ENCODE peak calls at places on chromosome 5, in eight cellular contexts. C is smooth muscle cell of the brain vasculature; J is SHP77; I is GM23248; M is adrenal gland; K is GM03348; B is stimulated activated naive CD8-positive, alpha-beta T cell treated with anti-CD3 and anti-CD28 coated beads, Interleukin-15, amount 100 ng/mL, for 72 hours; P is cardiac fibroblast. G is an unnamed sample.

GRCh38 chr5:88823201-88823600 is 59.8 kb downstream of the MEF2C start:
- DNase-seq in C (no peak), J (no peak), I (no peak), M (no peak), K (no peak), B (no peak), P (no peak), G (no peak)

GRCh38 chr5:52668544-52669185 is 119.1 kb upstream of the ITGA1 start:
- DNase-seq in C (no peak), J (peak), I (no peak), M (no peak), K (no peak), B (no peak), P (no peak), G (peak)

GRCh38 chr5:106412606-106413005 is 1258.1 kb downstream of the EFNA5 start:
- DNase-seq in C (no peak), J (no peak), I (no peak), M (no peak), K (no peak), B (no peak), P (no peak), G (no peak)

GRCh38 chr5:120293796-120294195 is 170.3 kb upstream of the PRR16 start:
- DNase-seq in C (no peak), J (no peak), I (peak), M (no peak), K (peak), B (no peak), P (peak), G (peak)

GRCh38 chr5:58410441-58410840 is 49.4 kb downstream of the PLK2 start:
- DNase-seq in C (peak), J (no peak), I (peak), M (no peak), K (peak), B (no peak), P (peak), G (peak)

GRCh38 chr5:55226027-55226933 is 835 bp downstream of the MCIDAS start:
- DNase-seq in C (no peak), J (peak), I (peak), M (no peak), K (peak), B (peak), P (peak), G (peak)

GRCh38 chr5:67809589-67809988 is 406.0 kb upstream of the PIK3R1 start:
- DNase-seq in C (no peak), J (no peak), I (no peak), M (no peak), K (no peak), B (peak), P (no peak), G (peak)

GRCh38 chr5:58085800-58086199 is 374.1 kb downstream of the PLK2 start:
- DNase-seq in C (no peak), J (no peak), I (peak), M (no peak), K (no peak), B (no peak), P (peak), G (no peak)

GRCh38 chr5:138972230-138972629 is 97.1 kb upstream of the LRRTM2 start:
- DNase-seq in C (no peak), J (no peak), I (peak), M (no peak), K (peak), B (no peak), P (no peak), G (peak)

GRCh38 chr5:103918668-103919367 is 356.2 kb upstream of the NUDT12 start:
- DNase-seq in C (no peak), J (no peak), I (no peak), M (no peak), K (peak), B (no peak), P (peak), G (peak)

GRCh38 chr5:34682926-34683623 is 26.9 kb downstream of the RAI14 start:
- DNase-seq in C (no peak), J (no peak), I (no peak), M (no peak), K (no peak), B (no peak), P (peak), G (peak)

GRCh38 chr5:59845733-59846132 is 47.8 kb downstream of the PDE4D start:
- DNase-seq in C (no peak), J (no peak), I (peak), M (no peak), K (no peak), B (no peak), P (peak), G (no peak)

GRCh38 chr5:32225445-32225844 is 51.3 kb upstream of the GOLPH3 start:
- DNase-seq in C (peak), J (no peak), I (peak), M (no peak), K (peak), B (no peak), P (peak), G (peak)

GRCh38 chr5:142095651-142096330 is 12.8 kb upstream of the NDFIP1 start:
- DNase-seq in C (no peak), J (no peak), I (peak), M (no peak), K (no peak), B (peak), P (no peak), G (no peak)

GRCh38 chr5:79856456-79857055 is 134.5 kb downstream of the MTX3 start:
- DNase-seq in C (no peak), J (no peak), I (no peak), M (no peak), K (no peak), B (no peak), P (no peak), G (no peak)

GRCh38 chr5:123856736-123857135 is 344.8 kb downstream of the CSNK1G3 start:
- DNase-seq in C (no peak), J (no peak), I (no peak), M (no peak), K (no peak), B (no peak), P (no peak), G (no peak)

GRCh38 chr5:93422652-93423332 is 158.2 kb downstream of the NR2F1-AS1 start:
- DNase-seq in C (no peak), J (no peak), I (no peak), M (no peak), K (no peak), B (no peak), P (no peak), G (no peak)

GRCh38 chr5:81125959-81126358 is 107.2 kb upstream of the CKMT2 start:
- DNase-seq in C (no peak), J (no peak), I (no peak), M (no peak), K (no peak), B (no peak), P (no peak), G (no peak)

GRCh38 chr5:137234973-137235943 is 263.9 kb downstream of the SPOCK1 start:
- DNase-seq in C (no peak), J (no peak), I (no peak), M (no peak), K (no peak), B (no peak), P (peak), G (no peak)

GRCh38 chr5:56415356-56415765 is 182.2 kb upstream of the ANKRD55 start:
- DNase-seq in C (no peak), J (no peak), I (peak), M (peak), K (peak), B (no peak), P (peak), G (no peak)

GRCh38 chr5:145362261-145362660 is 472.9 kb downstream of the PRELID2 start:
- DNase-seq in C (no peak), J (no peak), I (peak), M (no peak), K (peak), B (no peak), P (peak), G (no peak)

GRCh38 chr5:93360436-93361100 is 220.5 kb downstream of the NR2F1-AS1 start:
- DNase-seq in C (no peak), J (no peak), I (no peak), M (no peak), K (no peak), B (no peak), P (peak), G (no peak)

GRCh38 chr5:37721447-37721871 is 118.4 kb downstream of the GDNF start:
- DNase-seq in C (no peak), J (no peak), I (peak), M (no peak), K (peak), B (peak), P (peak), G (no peak)

GRCh38 chr5:180644129-180644824 is 5.1 kb downstream of the FLT4 start:
- DNase-seq in C (no peak), J (no peak), I (no peak), M (no peak), K (no peak), B (peak), P (no peak), G (no peak)

GRCh38 chr5:67549263-67549551 is 352.6 kb upstream of the CD180 start:
- DNase-seq in C (no peak), J (no peak), I (no peak), M (no peak), K (no peak), B (no peak), P (no peak), G (no peak)

GRCh38 chr5:56683281-56683680 is 132.1 kb upstream of the MAP3K1 start:
- DNase-seq in C (no peak), J (no peak), I (no peak), M (no peak), K (no peak), B (no peak), P (no peak), G (no peak)

GRCh38 chr5:79070002-79070567 is 518 bp downstream of the BHMT2 start:
- DNase-seq in C (no peak), J (peak), I (peak), M (peak), K (peak), B (no peak), P (no peak), G (no peak)

GRCh38 chr5:94374336-94374735 is 244.1 kb downstream of the KIAA0825 start:
- DNase-seq in C (no peak), J (no peak), I (no peak), M (no peak), K (no peak), B (no peak), P (no peak), G (peak)

GRCh38 chr5:23994581-23995370 is 487.4 kb downstream of the PRDM9 start:
- DNase-seq in C (no peak), J (no peak), I (peak), M (no peak), K (peak), B (no peak), P (no peak), G (no peak)

GRCh38 chr5:63963080-63963735 is 963 bp upstream of the HTR1A start:
- DNase-seq in C (peak), J (peak), I (peak), M (peak), K (peak), B (peak), P (peak), G (peak)

GRCh38 chr5:75551471-75551870 is 39.8 kb downstream of the POLK start:
- DNase-seq in C (no peak), J (no peak), I (peak), M (no peak), K (peak), B (no peak), P (peak), G (peak)